ENCODE peak calls at places on chromosomes 11 and 22, in eight cellular contexts. U is NCI-H1092; O is neuronal stem cell; H is CD4-positive, CD25-positive, alpha-beta regulatory T cell; X is testis; R is stimulated activated CD4-positive, alpha-beta T cell treated with anti-CD3 and anti-CD28 coated beads, Interleukin-1b, Interleukin-23, amount 100 ng/mL, for 24 hours; C is GM12865; F is endothelial cell. D is an unnamed sample.

GRCh38 chr22:38738475-38739070 is 17.2 kb downstream of the SUN2 start:
- DNase-seq in U (no peak), O (no peak), H (no peak), X (no peak), R (no peak), C (no peak), F (no peak), D (no peak)

GRCh38 chr11:70816156-70816678 is 417.9 kb downstream of the CTTN start:
- DNase-seq in U (no peak), O (no peak), H (no peak), X (no peak), R (no peak), C (no peak), F (no peak), D (no peak)

GRCh38 chr22:20319041-20319744 is 667 bp downstream of the DGCR6L start:
- DNase-seq in U (no peak), O (no peak), H (no peak), X (peak), R (no peak), C (peak), F (peak), D (no peak)

GRCh38 chr22:36323855-36324331 is 63.9 kb downstream of the MYH9 start:
- DNase-seq in U (no peak), O (no peak), H (no peak), X (peak), R (no peak), C (no peak), F (no peak), D (no peak)

GRCh38 chr11:13101836-13102574 is 92.9 kb downstream of the RASSF10 start:
- DNase-seq in U (no peak), O (no peak), H (no peak), X (no peak), R (no peak), C (no peak), F (no peak), D (no peak)

GRCh38 chr22:33687464-33687863 is 232.8 kb downstream of the LARGE1 start:
- DNase-seq in U (no peak), O (no peak), H (no peak), X (no peak), R (no peak), C (no peak), F (no peak), D (no peak)

GRCh38 chr11:114066046-114066648 is 6.6 kb downstream of the ZBTB16 start:
- DNase-seq in U (no peak), O (no peak), H (no peak), X (no peak), R (no peak), C (no peak), F (no peak), D (no peak)

GRCh38 chr11:18394928-18395734 is 768 bp downstream of the LDHA start:
- DNase-seq in U (no peak), O (peak), H (peak), X (peak), R (peak), C (peak), F (no peak), D (peak)

GRCh38 chr11:10798330-10798980 is 10.3 kb downstream of the EIF4G2 start:
- DNase-seq in U (no peak), O (no peak), H (peak), X (no peak), R (no peak), C (no peak), F (no peak), D (no peak)

GRCh38 chr11:61978703-61979661 is 11.5 kb upstream of the FTH1 start:
- DNase-seq in U (no peak), O (no peak), H (no peak), X (peak), R (no peak), C (no peak), F (no peak), D (no peak)

GRCh38 chr22:45972091-45972867 is 4.7 kb downstream of the WNT7B start:
- DNase-seq in U (no peak), O (no peak), H (no peak), X (no peak), R (no peak), C (no peak), F (no peak), D (no peak)

GRCh38 chr22:38699143-38699542 is 1.6 kb downstream of the JOSD1 start:
- DNase-seq in U (no peak), O (no peak), H (peak), X (no peak), R (no peak), C (no peak), F (no peak), D (no peak)

GRCh38 chr22:30178180-30179126 is 68.1 kb downstream of the LIF start:
- DNase-seq in U (no peak), O (no peak), H (peak), X (peak), R (peak), C (no peak), F (no peak), D (no peak)

GRCh38 chr11:36361901-36362391 is 65.9 kb downstream of the PRR5L start:
- DNase-seq in U (no peak), O (no peak), H (no peak), X (peak), R (no peak), C (no peak), F (peak), D (no peak)

GRCh38 chr22:29385748-29386147 is 2.6 kb downstream of the AP1B1 start:
- DNase-seq in U (no peak), O (no peak), H (no peak), X (peak), R (no peak), C (peak), F (no peak), D (no peak)

GRCh38 chr22:47294222-47294532 is 531.7 kb downstream of the TBC1D22A start:
- DNase-seq in U (no peak), O (no peak), H (no peak), X (peak), R (no peak), C (no peak), F (no peak), D (no peak)

GRCh38 chr11:130166457-130166784 is 6.8 kb downstream of the ST14 start:
- DNase-seq in U (no peak), O (no peak), H (no peak), X (no peak), R (no peak), C (peak), F (no peak), D (no peak)

GRCh38 chr11:118690553-118691304 is 11.3 kb upstream of the TREH start:
- DNase-seq in U (no peak), O (no peak), H (peak), X (no peak), R (no peak), C (no peak), F (no peak), D (no peak)

GRCh38 chr11:116207349-116207748 is 565.4 kb downstream of the BUD13 start:
- DNase-seq in U (peak), O (no peak), H (no peak), X (no peak), R (no peak), C (no peak), F (no peak), D (no peak)

D was measured in NCI-H2029 treated with DMSO at 0.1 percent for 48 hours.